ENCODE peak calls at places on chromosomes 3 and 15, in eight cellular contexts. E is HCT116, D is GM23248, X is hepatocyte, Z is GM23338, P is neural progenitor cell, Y is SK-N-SH, B is PC-3. H is an unnamed sample. For H4K20me1, the result is how much of the 10 kb centered on the place peaks cover.

GRCh38 chr3:121482651-121483050 is 63.1 kb downstream of the POLQ start:
- DNase-seq in B (peak), Z (no peak), P (no peak), Y (no peak), E (no peak), D (peak), X (no peak), H (no peak)

GRCh38 chr15:83166218-83166617 is 41.4 kb downstream of the HDGFL3 start:
- DNase-seq in E (no peak), B (no peak), Z (no peak), Y (no peak), P (no peak), D (no peak), X (no peak), H (no peak)

GRCh38 chr3:146470424-146470990 is 1.1 kb upstream of the PLSCR2 start:
- DNase-seq in E (no peak), B (no peak), Y (no peak), P (no peak), D (no peak), X (no peak), Z (peak), H (no peak)

GRCh38 chr3:54939591-54940300 is 11.9 kb upstream of the LRTM1 start:
- DNase-seq in D (peak), X (no peak), Y (no peak), P (no peak), B (no peak), E (no peak), Z (no peak), H (no peak)

GRCh38 chr3:44554626-44555592 is at the start of gene ZKSCAN7:
- DNase-seq in D (peak), B (no peak), X (peak), Z (peak), E (no peak), Y (peak), P (peak), H (no peak)

GRCh38 chr3:15496341-15496664 is 25.2 kb downstream of the COLQ start:
- DNase-seq in B (no peak), Y (no peak), Z (no peak), P (peak), D (no peak), X (no peak), E (no peak), H (no peak)

GRCh38 chr3:31752305-31753049 is 219.8 kb downstream of the STT3B start:
- DNase-seq in P (peak), D (no peak), Z (no peak), E (no peak), X (no peak), B (no peak), Y (no peak), H (no peak)

GRCh38 chr3:161266731-161267150 is 45.6 kb downstream of the NMD3 start:
- DNase-seq in X (no peak), Y (no peak), P (no peak), Z (no peak), B (peak), E (no peak), D (peak), H (no peak)

GRCh38 chr3:42843730-42844713 is 31.7 kb downstream of the CYP8B1 start:
- DNase-seq in Y (no peak), B (no peak), Z (peak), E (no peak), X (no peak), D (no peak), P (no peak), H (no peak)

GRCh38 chr15:94670436-94671034 is 439.2 kb downstream of the MCTP2 start:
- DNase-seq in Y (peak), B (peak), D (peak), X (peak), P (peak), Z (peak), E (peak), H (peak)

GRCh38 chr3:155390361-155390760 is 96.9 kb upstream of the STRIT1 start:
- DNase-seq in E (no peak), B (no peak), D (no peak), Z (no peak), X (no peak), P (no peak), Y (no peak), H (no peak)

GRCh38 chr3:8839607-8840325 is 70.4 kb upstream of the OXTR start:
- DNase-seq in D (no peak), Z (no peak), P (no peak), Y (no peak), X (no peak), E (no peak), B (peak), H (no peak)

GRCh38 chr3:31567036-31567435 is 34.3 kb downstream of the STT3B start:
- DNase-seq in Y (peak), D (no peak), Z (peak), E (no peak), P (peak), X (peak), B (peak), H (peak)

GRCh38 chr15:85580914-85581313 is 200.5 kb downstream of the AKAP13 start:
- DNase-seq in D (peak), Z (no peak), B (no peak), E (no peak), X (no peak), P (no peak), Y (no peak), H (no peak)

GRCh38 chr3:31167666-31168065 is 273.2 kb upstream of the GADL1 start:
- DNase-seq in P (no peak), X (no peak), Z (no peak), Y (no peak), B (no peak), E (no peak), D (no peak), H (no peak)

GRCh38 chr3:112134335-112135124 is 1.5 kb upstream of the GCSAM start:
- DNase-seq in X (no peak), Y (peak), P (no peak), B (peak), Z (no peak), E (no peak), D (no peak), H (peak)

GRCh38 chr3:61783993-61784718 is 222.8 kb downstream of the PTPRG start:
- DNase-seq in E (no peak), Y (no peak), Z (no peak), X (no peak), D (peak), B (no peak), P (no peak), H (no peak)

GRCh38 chr15:68154923-68155559 is 50.1 kb downstream of the CALML4 start:
- DNase-seq in Z (peak), E (peak), P (peak), D (peak), X (peak), B (peak), Y (peak), H (peak)

GRCh38 chr15:68056097-68056865 is 2.2 kb downstream of the PIAS1 start:
- DNase-seq in P (peak), Z (no peak), D (peak), B (no peak), X (no peak), Y (no peak), E (no peak), H (no peak)

GRCh38 chr15:85756411-85757072 is 38.2 kb downstream of the KLHL25 start:
- DNase-seq in Z (no peak), B (no peak), P (no peak), D (peak), Y (no peak), E (no peak), X (no peak), H (no peak)

GRCh38 chr3:136262559-136262958 is 12.4 kb downstream of the PCCB start:
- DNase-seq in Y (no peak), Z (no peak), B (no peak), P (no peak), D (no peak), X (no peak), E (no peak), H (no peak)

GRCh38 chr3:104145164-104145563 is 1221.5 kb upstream of the ALCAM start:
- DNase-seq in E (no peak), B (no peak), D (no peak), Z (no peak), X (no peak), P (no peak), Y (no peak), H (no peak)

GRCh38 chr3:71817262-71817661 is 32.3 kb upstream of the PROK2 start:
- DNase-seq in P (peak), E (no peak), D (no peak), X (no peak), Z (peak), Y (no peak), B (no peak), H (no peak)

GRCh38 chr3:101925564-101925963 is 76.2 kb downstream of the NFKBIZ start:
- DNase-seq in Z (no peak), D (no peak), B (peak), X (no peak), E (no peak), P (no peak), Y (no peak), H (no peak)

GRCh38 chr15:77513226-77513625 is 92.5 kb downstream of the HMG20A start:
- DNase-seq in D (no peak), X (no peak), Y (no peak), B (peak), P (no peak), E (no peak), Z (no peak), H (no peak)

GRCh38 chr3:4271834-4272233 is 31.3 kb upstream of the SETMAR start:
- DNase-seq in E (peak), Y (peak), B (peak), P (peak), Z (peak), X (peak), D (peak), H (peak)

GRCh38 chr3:168885028-168885427 is 778.5 kb downstream of the MECOM start:
- DNase-seq in D (peak), P (no peak), X (no peak), Y (no peak), B (peak), Z (no peak), E (no peak), H (no peak)

GRCh38 chr3:152377184-152377570 is 108.4 kb downstream of the MBNL1 start:
- DNase-seq in P (no peak), X (no peak), E (no peak), Z (no peak), Y (no peak), D (no peak), B (no peak), H (no peak)

GRCh38 chr3:152375546-152375945 is 106.8 kb downstream of the MBNL1 start:
- DNase-seq in D (no peak), E (no peak), P (no peak), X (no peak), Y (no peak), B (peak), Z (no peak), H (peak)

GRCh38 chr3:152379415-152380042 is 110.8 kb downstream of the MBNL1 start:
- DNase-seq in X (no peak), E (no peak), Y (no peak), P (no peak), Z (no peak), B (no peak), D (peak), H (no peak)

GRCh38 chr3:152374260-152374990 is 105.7 kb downstream of the MBNL1 start:
- DNase-seq in X (no peak), Z (no peak), P (no peak), E (no peak), B (no peak), D (peak), Y (no peak), H (no peak)

GRCh38 chr3:152376351-152377183 is 107.8 kb downstream of the MBNL1 start:
- DNase-seq in B (peak), X (no peak), D (peak), E (no peak), P (no peak), Z (no peak), Y (no peak), H (peak)
- H3K4me3 ChIP-seq in B (no peak), X (no peak), D (no peak), E (no peak), P (no peak), Z (no peak), Y (peak), H (peak)

DNA sequence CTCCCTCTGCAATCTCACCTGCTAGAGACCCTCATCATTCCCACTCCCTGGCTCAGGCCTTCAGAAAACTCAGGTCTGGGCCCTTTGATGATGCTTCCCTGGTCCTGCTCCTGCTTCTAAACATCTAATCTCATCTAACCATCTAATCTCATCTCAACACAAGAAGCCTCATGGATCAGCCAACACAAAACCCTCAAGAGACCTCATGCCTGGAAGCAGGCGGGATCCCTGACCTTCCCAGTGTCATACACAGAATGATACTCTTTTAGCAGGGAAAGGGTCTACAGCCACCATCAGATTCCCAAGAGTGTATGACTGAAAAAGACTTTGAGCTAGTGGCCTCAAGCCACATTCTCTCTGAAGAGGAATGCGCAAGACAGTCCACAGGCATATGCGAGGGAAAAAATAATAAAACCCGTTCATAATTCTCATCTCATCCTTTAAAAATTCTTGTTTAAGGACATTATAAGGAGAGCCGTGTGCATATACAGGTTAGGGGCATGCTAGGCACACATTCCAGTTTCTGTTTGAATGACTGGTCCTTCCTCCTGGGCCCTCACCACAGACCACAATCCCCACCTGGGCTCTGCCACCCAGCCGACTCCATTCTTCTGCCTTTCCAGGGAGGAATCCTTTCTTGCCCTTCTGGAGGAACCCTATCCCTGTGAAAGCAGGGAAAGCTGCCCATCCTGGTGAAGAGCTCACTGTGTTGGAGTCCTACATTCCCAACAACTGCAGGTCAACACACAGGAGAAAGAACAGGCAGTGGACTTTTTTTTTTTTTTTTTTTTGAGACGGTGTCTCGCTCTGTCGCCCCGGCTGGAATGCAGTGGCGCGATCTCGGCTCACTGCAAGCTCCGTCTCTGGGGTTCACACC is 2.2 kb downstream of the ZXDC start:
- DNase-seq in D (no peak), X (no peak), P (no peak), Y (no peak), B (peak), Z (no peak), E (no peak), H (peak)
- H4K20me1 ChIP-seq in D (under half), X (half or more), P (half or more), Y (under half), B (under half), Z (under half), E (under half), H (under half)

DNA sequence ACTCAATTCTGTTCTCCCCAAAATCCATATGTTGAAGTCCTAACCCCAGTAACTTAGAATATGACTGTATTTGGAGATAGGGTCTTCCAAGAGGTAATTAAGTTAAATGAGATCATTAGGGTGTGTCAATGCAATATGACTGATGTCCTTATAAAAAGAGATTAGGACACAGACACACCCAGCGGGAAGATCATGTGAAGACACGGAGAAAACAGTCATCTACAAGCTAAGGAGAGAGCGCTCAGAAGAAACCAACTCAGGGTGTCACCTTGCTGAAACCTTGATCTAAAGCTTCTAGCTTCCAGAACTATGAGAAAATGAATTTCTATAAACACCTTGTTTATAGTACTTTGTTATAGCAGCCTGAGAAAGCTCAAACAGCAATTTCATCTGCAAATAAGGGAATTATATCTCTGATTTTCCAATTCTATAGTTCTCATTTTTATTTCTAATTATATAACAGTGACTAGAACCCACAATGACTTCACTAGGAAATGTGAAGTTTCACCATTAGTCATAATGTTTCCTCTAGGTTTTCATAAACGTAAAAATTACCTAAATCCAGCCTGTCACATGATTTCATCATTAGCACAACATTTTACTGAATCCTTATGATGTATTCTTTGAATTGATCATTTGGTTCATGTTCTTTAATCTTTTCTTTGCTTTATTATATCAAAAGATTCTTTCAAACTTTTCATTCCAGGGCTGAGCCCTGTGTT is 459.1 kb upstream of the MDFIC2 start:
- DNase-seq in X (no peak), Y (no peak), Z (no peak), E (no peak), B (peak), D (peak), P (no peak), H (no peak)
- TF ChIP-seq EZH2phosphoT487 in X (no peak), Y (no peak), Z (no peak), E (no peak), B (no peak), D (no peak), P (no peak), H (no peak)

DNA sequence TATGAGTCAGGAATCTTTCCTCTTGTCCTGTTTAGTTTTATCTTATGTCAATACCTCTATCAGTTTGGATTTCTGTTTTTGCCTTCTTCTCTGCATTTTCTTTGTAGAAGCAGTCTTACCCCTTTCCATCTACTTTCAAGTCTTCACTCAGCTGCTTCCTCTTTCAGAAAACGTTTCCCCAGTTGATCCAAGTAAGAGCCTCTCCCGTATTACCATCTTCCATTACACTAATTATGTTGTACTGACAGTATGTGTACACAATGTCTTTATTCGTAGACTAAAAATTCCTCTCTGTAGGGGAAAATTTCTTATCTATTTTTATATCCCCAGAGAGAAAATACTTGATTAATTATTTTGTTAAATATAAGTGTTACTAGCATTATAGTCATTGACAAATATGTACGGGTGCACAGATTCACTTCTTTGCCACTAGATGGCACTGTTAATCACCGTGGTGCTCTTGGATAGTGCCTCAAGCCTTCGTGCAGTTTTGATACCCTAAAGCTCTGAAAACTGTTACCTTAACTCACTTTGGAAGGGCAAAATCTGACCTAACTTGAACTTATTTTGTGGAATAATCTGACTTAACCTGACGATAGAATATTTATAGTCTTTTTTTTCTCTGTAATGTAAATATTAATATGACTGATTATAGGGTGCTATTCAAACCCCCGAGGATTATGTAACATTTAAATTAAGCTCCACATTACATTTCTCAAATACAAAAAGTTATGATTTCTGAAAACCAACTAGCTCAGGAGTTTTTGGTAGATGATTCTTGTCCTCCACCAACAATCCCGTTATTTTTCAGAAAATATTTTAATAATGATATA is 74.2 kb upstream of the POU1F1 start:
- DNase-seq in E (peak), Z (peak), Y (peak), B (peak), D (peak), P (peak), X (peak), H (peak)
- H3K4me3 ChIP-seq in E (no peak), Z (no peak), Y (no peak), B (no peak), D (no peak), P (no peak), X (no peak), H (no peak)

DNA sequence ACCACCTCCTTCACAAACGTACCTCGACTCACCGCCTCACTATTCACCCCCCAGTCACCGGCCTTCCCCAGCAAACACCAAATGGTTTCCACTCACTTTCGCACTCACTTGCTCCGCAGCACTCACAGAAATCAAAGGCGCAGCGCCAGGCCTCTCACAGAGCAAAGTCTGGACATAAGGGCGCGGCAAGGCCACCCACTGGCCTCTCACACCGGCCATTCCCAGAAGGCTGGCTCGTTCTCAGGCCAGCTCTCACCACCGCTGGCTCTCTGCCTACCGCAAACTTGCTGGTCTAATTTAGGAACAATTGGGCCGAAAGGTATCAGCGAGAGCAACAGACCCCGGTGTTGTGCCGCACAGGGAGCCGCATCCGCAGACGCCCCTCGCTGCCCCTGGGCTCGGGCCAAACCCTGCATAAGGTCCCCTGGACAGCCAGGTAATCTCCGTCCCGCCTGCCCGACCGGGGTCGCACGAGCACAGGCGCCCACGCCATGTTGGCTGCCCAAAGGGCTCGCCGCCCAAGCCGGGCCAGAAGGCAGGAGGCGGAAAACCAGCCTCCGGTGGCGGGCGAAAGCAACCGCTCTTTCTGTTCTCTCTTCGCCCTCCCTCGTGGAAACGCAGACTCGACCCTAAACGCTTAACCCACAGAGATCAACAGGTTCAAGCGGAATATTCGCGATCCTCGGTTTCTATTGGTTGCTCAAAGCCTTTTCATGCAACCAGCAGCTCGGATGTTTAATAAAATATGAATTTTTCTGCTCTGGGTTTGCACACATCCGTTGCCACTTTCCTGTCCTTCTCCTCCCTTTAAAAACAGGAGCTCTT is 2.9 kb downstream of the SHOX2 start:
- DNase-seq in Y (no peak), P (peak), X (peak), Z (peak), D (peak), E (no peak), B (no peak), H (no peak)
- H4K20me1 ChIP-seq in Y (under half), P (half or more), X (under half), Z (under half), D (under half), E (under half), B (under half), H (under half)

GRCh38 chr3:6657591-6657990 is 203.3 kb upstream of the GRM7 start:
- DNase-seq in E (no peak), Y (no peak), Z (no peak), P (no peak), D (no peak), B (no peak), X (no peak), H (no peak)
- TF ChIP-seq EZH2phosphoT487 in E (no peak), Y (no peak), Z (no peak), P (no peak), D (no peak), B (no peak), X (no peak), H (no peak)